ENCODE peak calls at places on chromosomes 4 and X, in four cellular contexts. N, H, T and G are unnamed samples.

GRCh38 chr4:119930546-119930945 is 136.1 kb downstream of the MAD2L1 start:
- DNase-seq in H (no peak), N (no peak), T (no peak), G (no peak)

GRCh38 chr4:858831-859451 is 33.0 kb upstream of the CPLX1 start:
- DNase-seq in H (no peak), N (no peak), T (no peak), G (no peak)

GRCh38 chr4:171891038-171891437 is 77.8 kb downstream of the GALNTL6 start:
- DNase-seq in H (no peak), N (no peak), T (no peak), G (no peak)

GRCh38 chr4:118941149-118941548 is 52.5 kb downstream of the SYNPO2 start:
- DNase-seq in H (no peak), T (no peak), N (no peak), G (no peak)

GRCh38 chr4:67762091-67762490 is 7.9 kb upstream of the GNRHR start:
- DNase-seq in N (no peak), H (no peak), T (no peak), G (peak; percentile 11)

GRCh38 chr4:181364504-181364903 is 878.7 kb upstream of the TENM3 start:
- DNase-seq in N (no peak), T (no peak), H (no peak), G (no peak)

GRCh38 chr4:140906984-140907962 is 151.1 kb upstream of the TBC1D9 start:
- DNase-seq in T (no peak), H (no peak), N (no peak), G (no peak)

GRCh38 chrX:138710311-138710791 is 1.2 kb downstream of the FGF13 start:
- DNase-seq in T (no peak), N (no peak), H (no peak), G (no peak)

GRCh38 chrX:130173190-130173895 is 1.6 kb downstream of the RAB33A start:
- DNase-seq in N (peak; percentile 40), H (no peak), T (no peak), G (peak; percentile 72)

GRCh38 chr4:2400841-2401609 is 17.4 kb downstream of the ZFYVE28 start:
- DNase-seq in H (no peak), N (no peak), T (no peak), G (no peak)

GRCh38 chr4:41525129-41525528 is 12.8 kb upstream of the LIMCH1 start:
- DNase-seq in H (peak; percentile 29), T (peak; percentile 74), N (no peak), G (peak; percentile 81)

GRCh38 chr4:188154668-188155423 is 15.6 kb downstream of the TRIML1 start:
- DNase-seq in H (peak; percentile 53), T (no peak), N (no peak), G (no peak)

GRCh38 chr4:74308215-74308614 is at the start of gene EPGN:
- DNase-seq in H (no peak), N (no peak), T (no peak), G (no peak)

GRCh38 chr4:173051697-173052096 is 116.9 kb upstream of the GALNT7 start:
- DNase-seq in T (no peak), N (no peak), H (no peak), G (no peak)

GRCh38 chr4:77010841-77011354 is 61.3 kb downstream of the SEPTIN11 start:
- DNase-seq in H (no peak), T (no peak), N (no peak), G (peak; percentile 66)

GRCh38 chr4:119300072-119300387 is 21.9 kb downstream of the FABP2 start:
- DNase-seq in H (peak; percentile 13), N (no peak), T (peak; percentile 91), G (peak; percentile 64)

GRCh38 chr4:165016971-165017370 is 14.8 kb upstream of the TRIM60 start:
- DNase-seq in N (no peak), H (no peak), T (no peak), G (no peak)

GRCh38 chr4:127782025-127782274 is 172 bp upstream of the HSPA4L start:
- DNase-seq in H (peak; percentile 83), N (no peak), T (no peak), G (peak; percentile 77)

GRCh38 chrX:103212749-103213457 is 2.0 kb upstream of the BEX4 start:
- DNase-seq in H (no peak), T (no peak), N (no peak), G (no peak)

GRCh38 chrX:140661657-140662056 is 47.9 kb upstream of the LINC00632 start:
- DNase-seq in N (no peak), T (no peak), H (no peak), G (no peak)

GRCh38 chr4:86344127-86344526 is 15.7 kb downstream of the MAPK10 start:
- DNase-seq in H (no peak), T (no peak), N (no peak), G (no peak)

GRCh38 chr4:86334020-86334750 is 25.7 kb downstream of the MAPK10 start:
- DNase-seq in T (no peak), N (no peak), H (no peak), G (no peak)

GRCh38 chr4:86333236-86333635 is 26.6 kb downstream of the MAPK10 start:
- DNase-seq in T (no peak), H (no peak), N (no peak), G (no peak)

GRCh38 chr4:86338989-86339388 is 20.9 kb downstream of the MAPK10 start:
- DNase-seq in H (peak; percentile 2), N (no peak), T (no peak), G (peak; percentile 95)

DNA sequence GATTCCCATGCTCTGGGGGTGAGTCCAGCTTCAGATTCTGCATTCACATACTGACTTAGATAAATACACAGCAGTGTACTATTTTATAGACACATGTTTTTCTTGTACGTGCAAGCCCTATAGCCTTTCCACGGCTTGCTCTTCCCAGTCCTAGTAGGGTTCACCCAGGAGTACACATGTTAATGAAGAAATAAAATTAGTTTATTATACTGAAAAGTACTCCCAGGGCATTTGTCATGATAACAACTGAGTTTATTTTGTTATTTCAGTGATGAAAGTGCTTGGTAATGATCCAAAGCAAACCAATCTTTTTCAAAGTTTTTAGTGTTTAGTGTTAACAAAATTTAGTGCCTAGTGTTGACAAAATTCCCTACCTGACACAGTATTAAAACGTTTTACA is 21.3 kb downstream of the MAPK10 start:
- DNase-seq in N (no peak), T (no peak), H (no peak), G (no peak)
- TF ChIP-seq CTCF in N (no peak), T (no peak), H (no peak), G (no peak)

DNA sequence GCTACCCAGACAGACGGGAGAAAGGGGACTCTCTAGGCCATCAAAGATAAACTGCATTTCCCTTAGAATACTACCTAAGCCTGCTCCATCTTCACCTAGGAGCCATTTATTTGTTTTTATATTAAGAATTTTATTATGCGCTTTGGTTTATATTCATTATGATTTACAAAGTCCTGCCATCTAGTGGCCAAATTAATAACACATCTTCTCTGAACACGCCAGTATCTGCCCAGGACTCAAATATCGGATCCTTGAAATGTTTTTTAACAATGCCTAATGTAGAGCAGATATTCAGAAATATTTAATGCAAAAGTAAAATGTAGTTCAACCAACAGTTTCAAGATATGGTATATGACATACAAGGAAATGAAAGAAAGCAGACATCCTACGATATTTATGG is 20.8 kb upstream of the PRPS2 start:
- DNase-seq in H (no peak), T (no peak), N (peak; percentile 34), G (no peak)
- TF ChIP-seq CTCF in H (no peak), T (peak; percentile 54), N (peak; percentile 77), G (peak; percentile 45)

DNA sequence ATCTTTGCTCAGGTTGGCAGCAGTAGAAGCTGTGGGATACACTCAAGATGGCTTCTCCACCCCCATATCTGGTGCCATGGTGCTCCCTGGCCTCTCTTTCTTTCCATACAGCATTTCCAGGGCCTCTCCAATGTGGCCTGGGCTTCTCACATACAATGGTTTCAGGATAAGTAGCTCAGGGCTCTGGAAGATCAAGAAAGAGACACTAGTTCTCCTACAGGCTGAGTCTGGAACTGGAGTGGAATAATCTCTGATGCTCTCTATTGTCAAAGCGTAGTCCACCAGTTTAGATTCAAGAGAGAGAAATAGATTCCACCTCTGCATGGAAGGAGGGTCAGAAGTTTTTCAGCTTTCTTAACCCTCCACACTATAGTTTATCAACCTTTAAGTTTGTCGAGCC is 138.2 kb upstream of the AADAT start:
- DNase-seq in N (no peak), T (no peak), H (no peak), G (no peak)
- TF ChIP-seq CTCF in N (no peak), T (no peak), H (peak; percentile 19), G (peak; percentile 33)

GRCh38 chr4:71941001-71941400 is 90.8 kb upstream of the NPFFR2 start:
- DNase-seq in N (peak; percentile 13), H (peak; percentile 6), T (no peak), G (peak; percentile 7)
- TF ChIP-seq CTCF in N (peak; percentile 72), H (no peak), T (no peak), G (peak; percentile 62)

GRCh38 chrX:99415470-99415869 is 994.6 kb downstream of the PCDH19 start:
- DNase-seq in N (no peak), T (no peak), H (no peak), G (no peak)

GRCh38 chrX:99413317-99413716 is 996.8 kb downstream of the PCDH19 start:
- DNase-seq in T (no peak), N (no peak), H (no peak), G (no peak)
- TF ChIP-seq CTCF in T (no peak), N (no peak), H (no peak), G (no peak)

DNA sequence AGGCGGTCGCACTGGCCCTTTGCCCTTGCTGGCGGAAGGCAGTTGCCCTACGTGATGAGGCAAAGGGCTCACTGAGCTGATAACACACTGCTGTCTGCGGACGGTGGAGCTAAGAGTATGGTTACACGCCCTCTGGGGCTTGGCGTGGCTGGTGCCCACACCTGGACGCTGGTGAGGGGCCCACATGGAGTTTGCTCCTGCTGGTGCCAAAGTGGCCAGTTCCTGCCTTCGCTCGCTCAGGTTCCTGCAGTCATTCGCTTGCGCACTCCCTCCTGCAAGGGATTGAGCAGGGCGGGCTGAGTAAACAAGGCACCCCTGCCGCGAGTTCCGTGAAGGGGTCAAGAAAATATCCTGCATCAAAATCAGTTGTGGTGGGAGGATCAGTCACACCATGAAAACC is 18.4 kb downstream of the SPARCL1 start:
- DNase-seq in N (no peak), H (no peak), T (no peak), G (no peak)
- TF ChIP-seq CTCF in N (no peak), H (no peak), T (no peak), G (no peak)

GRCh38 chrX:9781941-9782340 is 4.3 kb upstream of the SHROOM2 start:
- DNase-seq in T (no peak), H (no peak), N (no peak), G (no peak)

GRCh38 chrX:9786839-9787635 is 808 bp downstream of the SHROOM2 start:
- DNase-seq in N (no peak), T (no peak), H (peak; percentile 43), G (no peak)

GRCh38 chrX:9788908-9789307 is 2.7 kb downstream of the SHROOM2 start:
- DNase-seq in N (no peak), T (no peak), H (peak; percentile 22), G (no peak)

GRCh38 chrX:9785944-9786741 is at the start of gene SHROOM2:
- DNase-seq in H (peak; percentile 50), T (no peak), N (no peak), G (no peak)

DNA sequence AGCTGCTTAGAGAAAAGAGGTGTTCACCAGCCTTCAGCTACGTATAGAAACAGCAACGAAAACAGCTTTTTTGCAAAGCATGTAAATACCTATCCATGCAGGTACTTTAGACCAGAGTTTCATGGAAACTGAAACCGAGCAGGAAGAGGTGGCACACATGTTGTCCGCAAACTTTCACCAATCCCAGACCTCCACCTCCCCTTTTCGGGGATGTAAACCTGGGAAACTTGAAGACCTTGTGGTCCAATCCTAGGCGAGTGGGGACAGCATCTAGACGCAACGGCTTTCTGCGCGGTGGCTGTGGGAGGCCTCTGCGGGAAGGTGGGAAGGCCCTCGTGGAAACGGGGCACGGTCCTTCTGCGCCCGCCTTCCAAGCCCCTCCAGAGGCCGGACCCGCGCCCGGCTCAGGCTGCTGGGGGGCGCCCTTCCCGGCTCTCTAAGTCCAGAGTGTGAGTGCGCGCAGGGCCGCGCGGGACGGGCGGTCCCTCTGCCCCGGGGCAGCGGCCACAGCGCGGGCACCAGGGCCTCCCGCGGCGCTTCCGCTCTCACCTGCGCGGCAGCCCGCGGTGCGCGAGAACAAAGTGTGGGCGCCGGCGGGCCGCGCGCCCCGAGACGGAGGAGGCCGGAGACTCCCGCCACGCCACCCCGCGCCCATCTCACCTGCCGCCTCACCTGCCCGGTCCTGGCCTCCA is 831 bp upstream of the SHROOM2 start:
- DNase-seq in H (no peak), T (no peak), N (no peak), G (no peak)
- TF ChIP-seq CTCF in H (no peak), T (no peak), N (no peak), G (no peak)